ENCODE peak calls at places on chromosomes 3 and 15, in five cellular contexts. X, M, G, O and F are unnamed samples.
A peak's percentile ranks its signal among the peaks of the same experiment; 100 is the strongest.

GRCh38 chr3:64806668-64807067 is 118.9 kb upstream of the ADAMTS9 start:
- DNase-seq in X (no peak), M (no peak), G (no peak), O (no peak), F (no peak)

GRCh38 chr3:71791634-71792033 is 6.7 kb upstream of the PROK2 start:
- DNase-seq in X (no peak), M (no peak), G (no peak), O (no peak), F (no peak)

GRCh38 chr3:17828388-17828787 is 86.0 kb upstream of the TBC1D5 start:
- DNase-seq in X (no peak), M (no peak), G (no peak), O (no peak), F (no peak)

GRCh38 chr15:43105077-43105769 is 615 bp downstream of the UBR1 start:
- DNase-seq in X (peak; percentile 58), M (no peak), G (no peak), O (peak; percentile 12), F (no peak)

GRCh38 chr3:149367021-149367840 is 10.2 kb downstream of the TM4SF1 start:
- DNase-seq in X (no peak), M (no peak), G (no peak), O (peak; percentile 95), F (no peak)

GRCh38 chr3:41224120-41224806 is 25.0 kb downstream of the CTNNB1 start:
- DNase-seq in X (no peak), M (no peak), G (no peak), O (no peak), F (no peak)

GRCh38 chr15:77225088-77225487 is 154.2 kb upstream of the TSPAN3 start:
- DNase-seq in X (no peak), M (no peak), G (no peak), O (no peak), F (no peak)

GRCh38 chr15:31484369-31484951 is 157.8 kb downstream of the KLF13 start:
- DNase-seq in X (no peak), M (no peak), G (no peak), O (no peak), F (no peak)

DNA sequence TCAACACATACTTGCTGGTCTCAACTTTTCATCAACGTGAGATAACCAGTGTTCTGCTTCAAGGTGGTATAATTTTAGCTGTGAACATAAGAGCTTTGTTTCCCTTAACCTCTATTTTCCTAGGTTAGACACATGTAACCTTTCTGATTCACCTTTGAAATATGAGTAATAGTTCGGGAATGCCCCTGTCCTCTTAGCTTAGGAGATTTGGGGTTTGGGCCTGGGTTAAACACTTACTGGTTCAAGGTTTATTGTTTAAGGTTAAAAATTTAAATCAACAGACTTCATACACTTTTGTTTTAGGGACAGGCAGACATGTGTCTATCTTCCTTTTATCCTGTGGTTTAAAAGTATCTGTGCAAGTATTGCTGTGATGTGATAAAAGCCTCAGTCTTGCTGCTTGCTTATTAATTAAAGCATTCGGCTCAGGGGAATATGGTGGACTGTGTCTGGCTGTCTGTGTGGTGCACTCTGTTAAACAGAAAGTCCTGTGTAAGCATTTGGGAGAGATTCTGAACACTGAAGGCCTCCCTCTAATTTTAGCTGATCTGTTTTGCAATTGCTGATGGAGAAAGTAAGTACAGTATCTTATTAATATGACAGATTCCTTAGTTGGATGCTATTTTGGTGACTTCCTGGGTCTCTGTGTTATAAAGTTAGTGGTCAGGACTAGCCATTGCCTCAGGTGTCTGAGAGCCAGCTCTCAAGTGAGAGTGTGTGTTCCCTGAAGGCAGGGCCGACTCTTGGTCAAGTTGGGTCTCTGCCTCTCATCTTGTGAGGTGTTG is 81.8 kb downstream of the USP13 start:
- DNase-seq in X (no peak), M (no peak), G (no peak), O (no peak), F (no peak)
- TF ChIP-seq POLR2A in X (no peak), M (no peak), G (no peak), O (no peak), F (no peak)

DNA sequence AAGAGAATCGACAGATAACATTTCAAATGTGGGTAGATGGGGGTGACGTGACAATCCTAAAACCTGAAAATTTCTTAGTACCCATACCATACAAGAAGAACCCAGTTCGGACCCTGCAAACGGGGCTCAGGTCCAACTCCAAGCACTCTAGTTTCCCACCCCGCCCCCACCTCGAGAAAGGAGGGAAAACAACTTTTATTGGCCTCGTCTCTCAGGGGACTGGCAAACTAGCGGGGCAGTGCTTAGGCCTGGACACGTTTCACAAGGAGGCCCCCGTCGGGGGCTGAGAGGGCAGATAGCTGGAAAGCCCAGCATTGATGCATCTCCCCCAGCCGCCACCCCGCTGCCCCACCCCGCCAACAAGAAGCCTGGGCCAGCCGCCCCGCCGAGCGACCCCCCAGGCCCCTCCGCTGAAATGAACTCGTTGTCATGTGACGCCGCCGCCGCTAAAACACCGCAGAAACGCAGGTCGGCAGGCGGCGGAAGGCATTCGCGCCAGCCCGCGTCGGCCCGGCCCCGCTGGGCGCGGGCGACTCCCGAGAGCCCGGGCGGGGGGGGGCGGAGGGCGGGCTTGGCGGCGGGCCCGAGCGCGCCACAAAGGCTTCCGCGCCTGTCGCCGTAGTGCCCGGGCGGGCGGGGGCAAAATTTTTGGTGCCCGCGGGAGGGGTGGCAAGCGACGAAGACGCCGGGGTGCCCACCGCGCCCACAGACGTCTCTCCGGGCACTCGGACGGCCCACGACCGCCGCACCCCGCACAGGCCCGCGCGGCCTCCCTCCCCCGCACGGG is 726 bp downstream of the STAG1 start:
- DNase-seq in X (peak; percentile 77), M (peak; percentile 73), G (peak; percentile 81), O (peak; percentile 78), F (peak; percentile 35)
- TF ChIP-seq POLR2A in X (peak; percentile 50), M (no peak), G (no peak), O (no peak), F (peak; percentile 40)

DNA sequence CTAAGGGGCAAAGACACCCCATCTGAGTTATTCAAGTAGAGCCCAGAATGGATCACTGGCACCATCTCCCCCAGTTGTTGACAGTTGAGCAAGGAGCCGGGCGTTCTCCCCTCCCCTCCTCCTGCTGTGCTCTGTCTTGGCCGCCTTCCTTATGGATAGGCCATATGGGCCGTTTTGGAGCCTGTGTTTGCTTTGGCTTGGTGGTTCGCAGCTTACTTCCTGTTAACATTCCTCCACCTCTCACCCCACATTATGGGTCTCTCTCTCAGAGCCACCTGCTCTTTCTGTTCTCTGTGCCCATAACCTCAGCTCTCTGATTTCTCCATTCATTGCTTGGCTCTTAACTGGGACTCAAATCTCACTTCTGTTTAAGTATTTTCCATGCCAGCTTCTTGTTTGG is 62.4 kb downstream of the DUT start:
- DNase-seq in X (no peak), M (peak; percentile 36), G (peak; percentile 47), O (no peak), F (no peak)
- TF ChIP-seq POLR2A in X (no peak), M (no peak), G (no peak), O (no peak), F (no peak)

GRCh38 chr3:101861978-101862421 is 12.7 kb downstream of the NFKBIZ start:
- DNase-seq in X (no peak), M (no peak), G (no peak), O (no peak), F (no peak)
- TF ChIP-seq POLR2A in X (no peak), M (no peak), G (no peak), O (no peak), F (no peak)

GRCh38 chr15:78680416-78681068 is 39.5 kb upstream of the CHRNB4 start:
- DNase-seq in X (no peak), M (no peak), G (no peak), O (no peak), F (no peak)
- TF ChIP-seq POLR2A in X (no peak), M (no peak), G (no peak), O (no peak), F (no peak)

DNA sequence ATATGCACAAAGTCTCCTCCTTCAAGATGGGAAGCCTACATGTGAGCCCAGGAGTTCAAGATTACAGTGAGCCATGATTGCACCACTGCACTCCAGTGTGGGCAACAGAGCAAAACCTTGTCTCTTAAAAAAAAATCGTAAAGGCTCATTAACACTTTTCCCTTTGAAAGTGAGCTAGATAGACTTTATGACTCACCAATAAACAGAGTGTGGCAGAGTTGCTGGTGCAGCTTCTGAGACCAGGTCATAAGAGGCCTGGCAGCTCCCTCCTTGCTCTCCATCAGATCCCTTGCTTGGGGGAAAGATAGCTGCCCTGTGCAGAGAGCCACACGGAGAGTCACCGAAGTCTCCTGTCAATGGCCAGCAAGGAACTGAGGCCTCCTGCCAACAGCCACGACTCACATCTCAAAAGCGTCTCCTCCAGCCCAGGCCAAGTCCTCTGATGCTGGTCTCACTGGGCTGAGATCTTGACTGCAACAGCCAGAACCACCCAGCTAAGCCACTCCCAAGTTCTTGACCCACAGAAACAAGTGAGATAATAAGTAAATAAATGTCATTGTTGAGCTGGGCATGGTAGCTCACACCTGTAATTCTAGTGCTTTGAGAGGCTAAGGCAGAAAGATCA is 8.7 kb upstream of the GP9 start:
- DNase-seq in X (no peak), M (no peak), G (no peak), O (no peak), F (no peak)
- TF ChIP-seq POLR2A in X (peak; percentile 20), M (no peak), G (no peak), O (no peak), F (no peak)

GRCh38 chr3:9401986-9402385 is 4.6 kb downstream of the SETD5 start:
- DNase-seq in X (no peak), M (no peak), G (no peak), O (no peak), F (no peak)

GRCh38 chr3:9398715-9399708 is 1.6 kb downstream of the SETD5 start:
- DNase-seq in X (peak; percentile 24), M (no peak), G (no peak), O (peak; percentile 58), F (no peak)

GRCh38 chr3:9397911-9398714 is 698 bp downstream of the SETD5 start:
- DNase-seq in X (peak; percentile 63), M (peak; percentile 53), G (peak; percentile 48), O (peak; percentile 48), F (no peak)

GRCh38 chr3:9400626-9401025 is 3.2 kb downstream of the SETD5 start:
- DNase-seq in X (no peak), M (no peak), G (no peak), O (no peak), F (no peak)

GRCh38 chr3:9399746-9400145 is 2.3 kb downstream of the SETD5 start:
- DNase-seq in X (peak; percentile 72), M (peak; percentile 74), G (peak; percentile 82), O (peak; percentile 86), F (peak; percentile 42)
- TF ChIP-seq POLR2A in X (peak; percentile 51), M (no peak), G (no peak), O (no peak), F (no peak)

DNA sequence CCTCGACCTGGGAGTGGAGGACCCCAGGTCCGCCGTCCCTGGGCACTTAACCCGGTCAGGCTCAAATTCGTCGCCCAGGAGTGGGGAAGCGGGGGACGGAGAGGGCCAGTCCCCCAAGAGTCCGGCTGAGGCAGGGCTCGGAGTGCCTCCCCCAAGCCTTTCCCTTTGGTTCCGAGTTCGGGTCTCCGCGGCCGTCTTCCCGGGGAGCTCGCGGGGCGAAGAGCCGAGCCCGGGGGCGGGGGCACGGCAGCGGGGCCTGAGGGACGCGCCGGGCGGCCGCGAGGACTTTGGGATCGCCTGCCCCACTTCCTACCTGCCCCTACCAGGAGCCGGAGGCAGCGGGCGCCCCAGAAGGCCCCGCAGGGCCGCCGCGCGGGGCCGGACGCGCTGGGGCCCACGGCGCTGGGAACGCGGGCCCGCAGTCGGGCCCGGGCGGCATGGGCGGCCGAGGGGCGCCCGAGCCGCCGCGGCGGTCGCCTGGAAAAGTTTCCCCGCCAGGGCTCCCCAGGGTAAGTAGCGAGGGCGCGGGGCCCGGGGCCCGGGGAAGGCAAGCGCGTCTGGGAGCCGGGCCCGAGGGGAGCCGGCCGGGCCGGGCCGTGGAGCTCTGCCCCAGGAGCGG is 2.8 kb downstream of the FURIN start:
- DNase-seq in X (no peak), M (peak; percentile 38), G (no peak), O (peak; percentile 50), F (no peak)
- TF ChIP-seq POLR2A in X (peak; percentile 20), M (no peak), G (no peak), O (no peak), F (no peak)